ENCODE peak calls at places on chromosomes 7 and 10, in five cellular contexts. A is mesenchymal stem cell, V is H1, W is IMR-90, H is neuronal stem cell. X is an unnamed sample.

GRCh38 chr7:41438919-41439882 is 263.7 kb downstream of the INHBA start:
- DNase-seq in H (no peak), A (no peak), V (no peak), W (no peak), X (peak; percentile 94)

GRCh38 chr10:64813391-64813790 is 1292.2 kb downstream of the REEP3 start:
- DNase-seq in V (no peak), W (no peak), A (no peak), H (no peak), X (peak; percentile 25)

GRCh38 chr7:77425151-77426051 is 9.3 kb upstream of the GSAP start:
- DNase-seq in W (peak; percentile 91), A (peak; percentile 81), H (peak; percentile 64), V (no peak), X (peak; percentile 90)

GRCh38 chr7:98282727-98283126 is 1.2 kb downstream of the BRI3 start:
- DNase-seq in H (no peak), V (no peak), W (no peak), A (peak; percentile 31), X (no peak)

GRCh38 chr7:732094-732541 is 5.0 kb upstream of the PRKAR1B start:
- DNase-seq in V (no peak), H (no peak), W (no peak), A (no peak), X (no peak)

GRCh38 chr10:3081383-3081981 is 14.1 kb downstream of the PFKP start:
- DNase-seq in H (no peak), W (no peak), A (no peak), V (no peak), X (no peak)

GRCh38 chr10:93722550-93722949 is 20.2 kb upstream of the FRA10AC1 start:
- DNase-seq in H (no peak), A (no peak), W (no peak), V (no peak), X (peak; percentile 28)

GRCh38 chr7:19296617-19297016 is 151.4 kb upstream of the FERD3L start:
- DNase-seq in V (no peak), W (no peak), A (no peak), H (no peak), X (no peak)

GRCh38 chr7:240887-241421 is 48.6 kb downstream of the FAM20C start:
- DNase-seq in H (no peak), W (no peak), A (peak; percentile 45), V (no peak), X (peak; percentile 51)

GRCh38 chr7:118094044-118094443 is 89.9 kb upstream of the LSM8 start:
- DNase-seq in H (no peak), W (no peak), A (no peak), V (no peak), X (no peak)

GRCh38 chr7:108570146-108570755 is 577 bp downstream of the DNAJB9 start:
- DNase-seq in H (no peak), V (no peak), A (peak; percentile 65), W (peak; percentile 40), X (peak; percentile 65)

GRCh38 chr10:129280103-129280502 is 186.9 kb upstream of the MGMT start:
- DNase-seq in A (no peak), V (no peak), W (no peak), H (no peak), X (no peak)

GRCh38 chr7:55190511-55191160 is 171.8 kb downstream of the EGFR start:
- DNase-seq in V (peak; percentile 36), W (no peak), H (no peak), A (no peak), X (no peak)

GRCh38 chr7:55188590-55189446 is 170.0 kb downstream of the EGFR start:
- DNase-seq in A (no peak), H (no peak), V (peak; percentile 42), W (no peak), X (no peak)

GRCh38 chr7:55191161-55191925 is 172.5 kb downstream of the EGFR start:
- DNase-seq in H (no peak), W (no peak), V (no peak), A (no peak), X (no peak)

GRCh38 chr7:55189447-55189760 is 170.6 kb downstream of the EGFR start:
- DNase-seq in H (no peak), A (no peak), V (peak; percentile 40), W (no peak), X (peak; percentile 19)

GRCh38 chr7:55189878-55190436 is 171.1 kb downstream of the EGFR start:
- DNase-seq in H (no peak), W (no peak), V (no peak), A (no peak), X (no peak)
- H3K27me3 ChIP-seq in H (no peaks in the 10 kb centered on the region), W (no peaks in the 10 kb centered on the region), V (no peaks in the 10 kb centered on the region), A (no peaks in the 10 kb centered on the region), X (no peaks in the 10 kb centered on the region)

DNA sequence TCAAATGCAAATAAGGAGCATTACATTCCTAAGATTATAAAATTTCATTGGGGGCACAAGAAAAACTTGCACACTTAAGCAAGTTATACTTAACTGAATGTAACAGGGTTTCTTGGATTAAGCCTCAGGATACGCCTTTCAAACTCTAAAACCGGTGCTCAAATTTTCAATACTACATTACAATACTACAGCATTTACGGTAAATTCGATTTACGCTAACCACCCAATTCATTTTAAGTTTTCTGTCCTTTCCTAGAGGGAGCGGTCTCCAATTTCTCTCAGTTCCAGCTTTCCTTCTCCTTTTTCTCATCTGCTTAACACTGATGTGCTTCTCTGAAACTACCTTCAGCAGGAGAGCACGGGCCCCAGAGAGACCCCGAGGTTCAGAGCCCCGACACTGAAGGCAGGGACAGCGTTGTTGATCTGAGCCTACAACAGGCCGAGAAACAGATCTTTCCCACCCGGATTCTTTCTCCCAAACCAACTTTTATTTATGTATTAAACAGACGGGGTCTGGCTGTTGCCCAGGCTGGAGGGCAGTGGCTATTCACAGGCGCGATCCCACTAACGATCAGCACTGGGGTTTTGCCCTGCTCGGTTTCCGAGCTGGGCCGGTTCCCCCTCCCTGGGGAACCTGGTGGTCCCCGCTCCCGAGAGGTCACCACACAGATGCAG is 798 bp downstream of the ZNF425 start:
- DNase-seq in W (no peak), H (no peak), A (no peak), V (peak; percentile 48), X (peak; percentile 52)
- H2BK15ac ChIP-seq in W (no peak overlapping the region), H (no peak overlapping the region), A (no peak overlapping the region), V (no peak overlapping the region), X (no peak overlapping the region)

DNA sequence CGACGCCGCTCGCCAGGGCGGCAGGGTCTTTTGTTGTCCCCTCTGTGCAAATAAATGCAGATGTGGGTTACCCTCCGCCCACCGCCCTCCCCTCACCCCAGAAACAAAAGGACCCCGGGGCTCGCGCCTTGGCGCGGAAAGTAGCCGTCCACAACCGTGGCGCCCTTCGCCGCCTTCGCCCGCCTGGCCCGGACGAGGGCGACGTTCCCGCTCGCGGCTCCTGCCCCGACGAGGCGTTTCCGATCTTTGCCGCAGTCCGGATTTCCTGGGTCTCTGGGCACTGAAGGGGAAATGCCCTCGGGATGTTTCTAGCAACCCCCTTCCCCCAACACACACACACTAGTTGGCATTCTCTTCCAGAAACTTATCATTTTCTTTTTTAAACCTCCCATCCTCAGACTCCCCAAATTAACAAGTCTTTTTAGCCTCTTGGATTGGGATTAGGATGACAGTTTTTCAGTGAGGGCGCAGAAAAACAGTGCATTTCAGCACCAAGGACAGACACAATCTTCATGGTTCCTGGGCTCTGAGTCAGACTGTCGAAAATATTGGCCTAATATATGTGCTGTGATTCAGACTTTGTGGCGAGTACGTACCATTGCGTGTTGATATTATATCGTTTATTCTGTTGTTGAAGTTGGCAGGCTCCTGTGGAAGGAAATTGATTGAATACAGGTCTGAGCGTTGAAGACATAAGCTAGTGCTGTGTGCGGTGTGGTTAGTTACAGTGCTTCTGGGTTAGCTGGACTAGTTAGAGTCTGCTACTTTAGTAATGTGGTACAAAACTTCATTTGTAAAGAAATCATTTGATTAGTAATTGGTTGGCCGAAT is 803 bp downstream of the PHYHIPL start:
- DNase-seq in W (peak; percentile 79), H (peak; percentile 75), A (peak; percentile 51), V (no peak), X (peak; percentile 68)
- H3K27me3 ChIP-seq in W (peaks cover 18% of the 10 kb centered on the region), H (no peaks in the 10 kb centered on the region), A (peaks cover 34% of the 10 kb centered on the region), V (peaks cover 8% of the 10 kb centered on the region), X (peaks cover 9% of the 10 kb centered on the region)

DNA sequence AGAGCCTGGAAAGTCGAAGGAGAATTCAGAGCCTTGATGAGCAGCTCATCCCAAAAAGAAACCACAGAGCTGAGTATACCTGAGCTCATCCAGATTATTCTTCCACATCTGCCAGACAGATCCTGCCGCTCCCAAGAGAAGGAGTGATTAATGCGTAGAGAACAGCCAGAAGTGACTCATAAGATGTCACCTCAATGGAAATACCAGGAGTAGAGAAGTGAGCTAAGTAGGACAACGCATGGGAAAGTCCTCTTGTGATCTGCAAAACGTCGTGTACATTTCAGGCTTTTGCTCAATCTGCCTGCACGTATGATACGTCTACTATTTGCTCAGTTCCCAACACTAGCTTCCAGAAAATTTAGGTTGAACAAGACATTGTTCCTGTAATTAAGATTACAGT is 230.5 kb upstream of the AUTS2 start:
- DNase-seq in H (no peak), A (peak; percentile 73), V (no peak), W (no peak), X (peak; percentile 7)
- H2BK15ac ChIP-seq in H (no peak overlapping the region), A (no peak overlapping the region), V (no peak overlapping the region), W (no peak overlapping the region), X (no peak overlapping the region)

GRCh38 chr10:100668001-100668400 is 77.4 kb upstream of the PAX2 start:
- DNase-seq in V (no peak), H (no peak), A (no peak), W (no peak), X (no peak)

GRCh38 chr10:100670828-100671479 is 74.4 kb upstream of the PAX2 start:
- DNase-seq in V (peak; percentile 94), H (no peak), A (no peak), W (no peak), X (peak; percentile 44)

GRCh38 chr10:100672199-100672598 is 73.2 kb upstream of the PAX2 start:
- DNase-seq in H (no peak), W (no peak), A (no peak), V (no peak), X (no peak)

GRCh38 chr10:100669616-100670015 is 75.8 kb upstream of the PAX2 start:
- DNase-seq in A (no peak), W (no peak), H (no peak), V (no peak), X (no peak)

DNA sequence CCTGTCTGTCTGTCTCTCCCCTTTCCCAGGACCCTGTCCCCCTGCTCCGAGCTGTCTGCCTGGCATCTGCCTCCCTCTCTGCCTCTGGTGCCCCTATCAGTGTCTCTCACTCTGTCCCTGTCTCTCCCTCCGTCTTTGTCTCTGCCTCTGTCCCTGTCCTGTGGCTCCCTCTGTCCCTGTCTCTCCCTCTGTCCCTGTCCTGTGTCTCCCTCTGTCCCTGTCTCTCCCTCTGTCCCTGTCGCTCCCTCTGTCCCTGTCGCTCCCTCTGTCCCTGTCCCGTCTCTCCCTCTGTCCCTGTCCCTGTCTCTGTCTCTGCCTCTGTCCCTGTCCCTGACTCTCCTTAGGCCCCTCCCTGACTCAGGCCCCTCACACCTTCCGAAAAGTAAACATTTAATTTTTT is 75.0 kb upstream of the PAX2 start:
- DNase-seq in A (no peak), W (no peak), H (no peak), V (no peak), X (no peak)
- H3K27me3 ChIP-seq in A (peaks cover 91% of the 10 kb centered on the region), W (peaks cover 46% of the 10 kb centered on the region), H (peaks cover 5% of the 10 kb centered on the region), V (no peaks in the 10 kb centered on the region), X (peaks cover 9% of the 10 kb centered on the region)

GRCh38 chr7:128275651-128276050 is 34.6 kb downstream of the LEP start:
- DNase-seq in H (no peak), A (no peak), W (no peak), V (no peak), X (no peak)
- H2BK15ac ChIP-seq in H (peak overlapping the region; percentile 38), A (no peak overlapping the region), W (no peak overlapping the region), V (peak overlapping the region; percentile 81), X (no peak overlapping the region)

GRCh38 chr7:151177310-151177709 is 9.7 kb downstream of the ASB10 start:
- DNase-seq in W (no peak), A (no peak), V (no peak), H (no peak), X (no peak)
- H3K27me3 ChIP-seq in W (peaks cover 71% of the 10 kb centered on the region), A (peaks cover 81% of the 10 kb centered on the region), V (peaks cover 10% of the 10 kb centered on the region), H (peaks cover 2% of the 10 kb centered on the region), X (peaks cover 5% of the 10 kb centered on the region)

X was measured in mesendoderm.